ENCODE peak calls at places on chromosomes 7 and 10, in six cellular contexts. J, F, T, M, E and W are unnamed samples.

GRCh38 chr7:95800787-95801186 is 28.4 kb downstream of the DYNC1I1 start:
- DNase-seq in J (no peak), F (no peak), T (no peak), M (no peak), E (no peak), W (no peak)

GRCh38 chr7:42189535-42189934 is 47.5 kb downstream of the GLI3 start:
- DNase-seq in J (no peak), F (no peak), T (peak; percentile 64), M (no peak), E (peak; percentile 64), W (peak; percentile 39)

GRCh38 chr7:151632750-151633515 is 113.2 kb upstream of the RHEB start:
- DNase-seq in J (no peak), F (peak; percentile 69), T (peak; percentile 17), M (peak; percentile 73), E (peak; percentile 40), W (no peak)

GRCh38 chr10:104123397-104123796 is 1.4 kb downstream of the SFR1 start:
- DNase-seq in J (no peak), F (no peak), T (peak; percentile 55), M (peak; percentile 27), E (peak; percentile 20), W (no peak)

GRCh38 chr10:22605168-22605567 is 109.2 kb downstream of the PIP4K2A start:
- DNase-seq in J (peak; percentile 56), F (no peak), T (peak; percentile 43), M (peak; percentile 46), E (peak; percentile 53), W (peak; percentile 67)

GRCh38 chr10:44416976-44417375 is 32.1 kb upstream of the CXCL12 start:
- DNase-seq in J (no peak), F (peak; percentile 18), T (no peak), M (no peak), E (no peak), W (no peak)

GRCh38 chr7:39458346-39458745 is 107.9 kb upstream of the YAE1 start:
- DNase-seq in J (no peak), F (no peak), T (no peak), M (no peak), E (no peak), W (no peak)

GRCh38 chr10:23556727-23557440 is 118.0 kb downstream of the OTUD1 start:
- DNase-seq in J (peak; percentile 10), F (no peak), T (peak; percentile 82), M (no peak), E (peak; percentile 74), W (peak; percentile 66)

GRCh38 chr10:73096041-73096451 is 620 bp downstream of the P4HA1 start:
- DNase-seq in J (no peak), F (peak; percentile 73), T (peak; percentile 87), M (peak; percentile 62), E (peak; percentile 76), W (peak; percentile 69)

GRCh38 chr7:150686030-150686626 is 622 bp downstream of the GIMAP2 start:
- DNase-seq in J (no peak), F (no peak), T (peak; percentile 2), M (no peak), E (peak; percentile 1), W (peak; percentile 14)

GRCh38 chr7:8719102-8719501 is 285.7 kb downstream of the NXPH1 start:
- DNase-seq in J (no peak), F (peak; percentile 69), T (no peak), M (no peak), E (no peak), W (no peak)

GRCh38 chr7:99504281-99504602 is 220 bp upstream of the ZKSCAN5 start:
- DNase-seq in J (peak; percentile 91), F (no peak), T (peak; percentile 97), M (no peak), E (no peak), W (no peak)

GRCh38 chr7:116671681-116672595 is at the start of gene MET:
- DNase-seq in J (no peak), F (peak; percentile 92), T (peak; percentile 90), M (peak; percentile 80), E (peak; percentile 95), W (peak; percentile 93)

GRCh38 chr7:55325371-55325792 is 39.8 kb upstream of the LANCL2 start:
- DNase-seq in J (peak; percentile 83), F (no peak), T (peak; percentile 88), M (no peak), E (peak; percentile 44), W (peak; percentile 98)

GRCh38 chr10:126062132-126063032 is 166.0 kb downstream of the FANK1 start:
- DNase-seq in J (peak; percentile 96), F (no peak), T (peak; percentile 97), M (no peak), E (peak; percentile 97), W (peak; percentile 100)

GRCh38 chr10:27223964-27224363 is 16.6 kb downstream of the ACBD5 start:
- DNase-seq in J (no peak), F (no peak), T (peak; percentile 61), M (no peak), E (peak; percentile 5), W (peak; percentile 32)

GRCh38 chr7:44713680-44714335 is 34.8 kb upstream of the ZMIZ2 start:
- DNase-seq in J (no peak), F (no peak), T (peak; percentile 24), M (no peak), E (no peak), W (peak; percentile 23)

GRCh38 chr10:26540601-26541000 is 102.5 kb downstream of the APBB1IP start:
- DNase-seq in J (no peak), F (no peak), T (no peak), M (peak; percentile 73), E (no peak), W (no peak)

GRCh38 chr10:28849821-28850220 is 172.5 kb downstream of the BAMBI start:
- DNase-seq in J (no peak), F (no peak), T (no peak), M (no peak), E (no peak), W (no peak)

GRCh38 chr7:388961-389701 is 99.2 kb downstream of the FOXL3 start:
- DNase-seq in J (no peak), F (peak; percentile 26), T (no peak), M (peak; percentile 20), E (no peak), W (no peak)